ENCODE peak calls at places on chromosomes 1 and 21, in four cellular contexts. A, W, J and D are unnamed samples.
A peak's percentile ranks its signal among the peaks of the same experiment; 100 is the strongest.

GRCh38 chr1:19456915-19457554 is 28.3 kb downstream of the CAPZB start:
- DNase-seq in A (no peak), W (no peak), J (no peak), D (no peak)

GRCh38 chr1:115469703-115470476 is 131.8 kb upstream of the NGF start:
- DNase-seq in A (peak; percentile 57), W (peak; percentile 90), J (no peak), D (no peak)

GRCh38 chr1:6554907-6555778 is at the start of gene TAS1R1:
- DNase-seq in A (no peak), W (no peak), J (peak; percentile 70), D (peak; percentile 28)

GRCh38 chr21:25466470-25466869 is 140.8 kb downstream of the MRPL39 start:
- DNase-seq in A (no peak), W (no peak), J (no peak), D (no peak)

GRCh38 chr1:221138516-221138915 is 259.3 kb downstream of the HLX start:
- DNase-seq in A (no peak), W (no peak), J (no peak), D (no peak)

GRCh38 chr1:193408782-193409293 is 222.4 kb upstream of the B3GALT2 start:
- DNase-seq in A (no peak), W (no peak), J (no peak), D (no peak)

GRCh38 chr21:16196521-16197208 is 466.9 kb downstream of the USP25 start:
- DNase-seq in A (no peak), W (no peak), J (no peak), D (peak; percentile 52)

GRCh38 chr1:164726235-164726634 is 167.3 kb downstream of the PBX1 start:
- DNase-seq in A (no peak), W (no peak), J (no peak), D (no peak)

GRCh38 chr1:190808035-190808434 is 330.4 kb upstream of the BRINP3 start:
- DNase-seq in A (no peak), W (no peak), J (no peak), D (no peak)

GRCh38 chr21:44800971-44801467 is 601 bp downstream of the UBE2G2 start:
- DNase-seq in A (peak; percentile 37), W (no peak), J (peak; percentile 62), D (no peak)

GRCh38 chr1:182718311-182718710 is 33.9 kb upstream of the RGS8 start:
- DNase-seq in A (no peak), W (no peak), J (no peak), D (no peak)

GRCh38 chr1:17244826-17245740 is 3.8 kb upstream of the PADI3 start:
- DNase-seq in A (peak; percentile 39), W (no peak), J (no peak), D (no peak)

GRCh38 chr21:34728479-34728878 is 59.7 kb downstream of the CLIC6 start:
- DNase-seq in A (peak; percentile 71), W (no peak), J (no peak), D (no peak)

GRCh38 chr1:205842177-205842576 is 7.8 kb downstream of the PM20D1 start:
- DNase-seq in A (no peak), W (no peak), J (no peak), D (no peak)

GRCh38 chr1:224615861-224616760 is at the start of gene CNIH3:
- DNase-seq in A (peak; percentile 72), W (peak; percentile 89), J (no peak), D (no peak)

GRCh38 chr1:85116856-85117255 is 68.6 kb upstream of the MCOLN3 start:
- DNase-seq in A (no peak), W (no peak), J (no peak), D (no peak)